ENCODE peak calls at places on chromosomes 12 and 14, in eight cellular contexts. G is HL-60, A is tibial artery, H is body of pancreas, U is IMR-90, Q is colonic mucosa, X is psoas muscle, S is heart left ventricle. R is an unnamed sample.

GRCh38 chr14:104794641-104795467 is 694 bp downstream of the AKT1 start:
- DNase-seq in Q (peak), A (no peak), G (no peak), H (peak), U (peak), X (no peak), S (peak), R (no peak)

GRCh38 chr12:54294152-54294913 is 6.5 kb downstream of the NFE2 start:
- DNase-seq in X (peak), H (peak), S (peak), A (no peak), Q (peak), G (no peak), U (no peak), R (peak)

GRCh38 chr12:109120095-109120494 is 3.7 kb downstream of the ACACB start:
- DNase-seq in S (no peak), X (no peak), A (no peak), U (no peak), G (no peak), Q (no peak), H (no peak), R (no peak)

GRCh38 chr12:124857921-124858461 is 5.7 kb downstream of the SCARB1 start:
- DNase-seq in S (no peak), Q (no peak), X (no peak), U (no peak), H (no peak), A (no peak), G (no peak), R (no peak)

GRCh38 chr14:73283592-73284379 is 46.5 kb downstream of the PAPLN start:
- DNase-seq in S (no peak), Q (no peak), X (no peak), H (no peak), U (peak), A (no peak), G (no peak), R (peak)

GRCh38 chr14:91261115-91261514 is 16.6 kb upstream of the GPR68 start:
- DNase-seq in U (no peak), S (no peak), X (no peak), A (no peak), H (no peak), G (no peak), Q (no peak), R (no peak)

GRCh38 chr12:16612647-16613046 is 6.7 kb upstream of the LMO3 start:
- DNase-seq in A (no peak), H (no peak), U (peak), X (no peak), S (no peak), Q (no peak), G (no peak), R (no peak)

GRCh38 chr12:89783321-89784060 is 74.9 kb upstream of the ATP2B1 start:
- DNase-seq in H (no peak), S (peak), Q (peak), X (no peak), U (peak), G (no peak), A (no peak), R (no peak)

GRCh38 chr14:100329233-100330006 is 6.3 kb downstream of the SLC25A47 start:
- DNase-seq in U (no peak), X (no peak), A (no peak), Q (no peak), G (no peak), S (no peak), H (no peak), R (no peak)

GRCh38 chr12:4766445-4766844 is 46.2 kb downstream of the GALNT8 start:
- DNase-seq in X (no peak), Q (no peak), H (no peak), S (no peak), A (no peak), U (no peak), G (no peak), R (no peak)

GRCh38 chr12:57586128-57586527 is 4.9 kb upstream of the PIP4K2C start:
- DNase-seq in A (no peak), X (no peak), U (no peak), S (no peak), Q (no peak), G (no peak), H (no peak), R (no peak)

GRCh38 chr12:114625294-114625851 is 58.6 kb downstream of the TBX3 start:
- DNase-seq in H (peak), G (peak), X (no peak), S (no peak), Q (peak), U (peak), A (no peak), R (no peak)

GRCh38 chr12:28568083-28568482 is 377.8 kb downstream of the CCDC91 start:
- DNase-seq in H (no peak), U (peak), X (peak), G (no peak), Q (no peak), A (no peak), S (no peak), R (no peak)

GRCh38 chr12:123269395-123269892 is 2.2 kb downstream of the CDK2AP1 start:
- DNase-seq in X (peak), A (no peak), Q (peak), G (no peak), U (peak), H (peak), S (peak), R (peak)

GRCh38 chr12:12156116-12156515 is 85.4 kb downstream of the BCL2L14 start:
- DNase-seq in X (no peak), Q (no peak), G (no peak), U (no peak), S (no peak), A (no peak), H (no peak), R (no peak)

DNA sequence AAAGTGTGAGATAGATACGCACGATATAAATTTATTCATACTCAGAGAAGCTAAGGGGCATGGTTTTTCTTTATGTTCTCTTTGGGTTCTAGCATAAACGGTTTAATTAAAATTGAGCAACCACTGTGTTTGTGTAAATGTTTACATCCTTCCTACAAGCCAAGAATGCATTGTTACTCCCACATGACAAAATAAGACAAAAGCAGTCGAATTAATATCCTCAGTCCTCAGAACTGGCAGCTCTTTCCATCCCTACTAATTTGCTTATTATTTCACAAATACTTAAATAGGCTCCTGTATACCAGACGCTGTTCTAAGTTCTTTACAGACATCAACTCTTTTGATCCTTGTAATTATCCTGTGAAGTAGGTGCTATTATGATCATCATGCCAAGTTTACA is 32.0 kb downstream of the SSPN start:
- DNase-seq in X (no peak), U (no peak), S (no peak), H (no peak), Q (no peak), A (no peak), G (no peak), R (no peak)
- H3K27ac ChIP-seq in X (no peak), U (no peak), S (no peak), H (no peak), Q (no peak), A (no peak), G (no peak), R (peak)

GRCh38 chr12:48903982-48904411 is 21.3 kb downstream of the FKBP11 start:
- DNase-seq in U (peak), G (peak), A (peak), X (peak), H (peak), S (peak), Q (peak), R (peak)
- H3K27ac ChIP-seq in U (no peak), G (no peak), A (no peak), X (no peak), H (no peak), S (no peak), Q (no peak), R (peak)

GRCh38 chr12:44509471-44509870 is 366.6 kb downstream of the NELL2 start:
- DNase-seq in A (no peak), Q (no peak), S (no peak), U (no peak), X (no peak), H (no peak), G (no peak), R (no peak)
- H3K27ac ChIP-seq in A (no peak), Q (no peak), S (no peak), U (no peak), X (no peak), H (no peak), G (no peak), R (no peak)

GRCh38 chr14:83894519-83894918 is 1635.4 kb upstream of the FLRT2 start:
- DNase-seq in A (no peak), U (peak), G (no peak), Q (no peak), H (no peak), S (no peak), X (no peak), R (no peak)
- H3K27ac ChIP-seq in A (no peak), U (no peak), G (no peak), Q (no peak), H (no peak), S (no peak), X (no peak), R (no peak)

DNA sequence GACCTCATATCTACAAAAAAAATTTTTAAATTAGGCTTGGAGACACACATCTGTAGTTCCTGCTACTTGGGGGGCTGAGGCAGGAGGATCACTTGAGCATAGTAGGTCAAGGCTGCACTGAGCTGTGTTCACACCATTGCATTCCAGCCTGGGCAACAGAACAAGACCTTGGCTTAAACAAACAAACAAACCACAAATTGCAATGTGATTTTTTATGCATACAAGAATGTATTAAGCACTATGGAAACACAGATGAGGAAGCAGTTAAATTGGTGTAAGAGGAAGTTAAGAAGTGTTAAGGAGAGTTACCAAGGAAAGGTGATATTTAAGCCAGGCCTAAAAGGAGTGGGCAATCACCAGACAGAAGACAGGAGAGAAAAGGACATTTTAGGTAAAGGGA is 83.6 kb upstream of the HECTD1 start:
- DNase-seq in G (peak), X (no peak), U (no peak), A (no peak), H (no peak), S (no peak), Q (no peak), R (no peak)
- H3K27ac ChIP-seq in G (peak), X (no peak), U (no peak), A (no peak), H (no peak), S (no peak), Q (no peak), R (no peak)

DNA sequence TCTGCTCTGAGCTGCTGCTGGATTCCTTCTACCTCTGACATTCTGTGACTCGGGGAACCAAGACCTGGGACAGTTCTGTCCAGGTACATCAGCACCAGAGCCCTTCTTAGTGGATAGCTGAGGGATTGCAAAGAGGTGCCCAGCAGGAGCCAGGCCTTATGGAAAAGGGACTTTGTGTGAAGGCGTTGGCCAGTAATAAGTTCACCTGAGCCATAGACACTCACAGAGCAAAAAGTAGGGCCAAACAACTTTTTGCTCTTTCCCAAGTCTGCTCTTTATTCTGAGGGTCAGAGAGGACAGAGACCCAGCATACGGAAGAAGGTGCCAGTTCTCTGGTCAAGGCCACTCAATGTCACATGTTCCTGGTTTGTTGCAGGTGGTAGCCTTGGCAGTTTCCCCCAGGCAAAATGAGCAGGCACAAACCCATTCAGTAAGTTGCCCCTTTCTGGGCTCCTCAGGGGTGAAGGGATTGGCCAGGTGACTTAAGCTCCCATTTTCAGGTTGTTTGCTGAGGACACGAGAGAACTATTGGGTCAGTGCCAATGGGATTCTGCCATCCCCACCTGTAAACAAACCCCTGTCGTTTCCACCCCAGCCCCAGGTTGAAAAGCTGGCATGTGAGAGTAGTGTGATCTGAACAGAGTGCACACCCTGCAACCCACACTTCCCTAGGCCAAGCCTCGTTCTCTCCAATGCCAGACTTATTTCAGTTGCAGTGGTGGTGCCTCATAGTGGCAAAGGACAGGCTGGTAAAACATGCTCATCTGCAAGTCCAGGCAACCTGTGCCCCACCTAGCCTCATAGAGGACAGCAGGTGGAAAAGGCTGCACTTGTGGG is 150.3 kb downstream of the SMOC1 start:
- DNase-seq in A (no peak), G (no peak), Q (no peak), S (no peak), H (no peak), U (no peak), X (no peak), R (no peak)
- H3K27ac ChIP-seq in A (no peak), G (no peak), Q (no peak), S (no peak), H (no peak), U (no peak), X (no peak), R (no peak)

R was measured in caudate nucleus.